ENCODE peak calls at places on chromosomes 4 and X, in four cellular contexts. F is AG09309, N is GM12865, W is coronary artery. Z is an unnamed sample.

GRCh38 chr4:138996090-138996489 is 19.5 kb upstream of the NOCT start:
- DNase-seq in F (no peak), N (no peak), W (no peak), Z (no peak)

GRCh38 chr4:111501946-111502345 is 643.3 kb upstream of the FAM241A start:
- DNase-seq in F (no peak), N (no peak), W (no peak), Z (no peak)

GRCh38 chr4:14827111-14827510 is 175.2 kb upstream of the CPEB2 start:
- DNase-seq in F (no peak), N (no peak), W (no peak), Z (peak)

GRCh38 chrX:20623448-20623847 is 356.7 kb upstream of the RPS6KA3 start:
- DNase-seq in F (no peak), N (no peak), W (no peak), Z (no peak)

GRCh38 chrX:13471269-13471668 is 98.1 kb upstream of the EGFL6 start:
- DNase-seq in F (no peak), N (no peak), W (no peak), Z (no peak)

GRCh38 chr4:164509951-164510350 is 244.0 kb upstream of the SMIM31 start:
- DNase-seq in F (no peak), N (no peak), W (no peak), Z (no peak)

GRCh38 chr4:40976343-40976742 is 226.6 kb downstream of the NSUN7 start:
- DNase-seq in F (no peak), N (peak), W (no peak), Z (peak)

GRCh38 chrX:23223169-23223568 is 111.5 kb upstream of the PTCHD1 start:
- DNase-seq in F (no peak), N (no peak), W (no peak), Z (no peak)

GRCh38 chr4:27791640-27792039 is 931.0 kb downstream of the STIM2 start:
- DNase-seq in F (peak), N (no peak), W (no peak), Z (no peak)

GRCh38 chrX:9785252-9785943 is 831 bp upstream of the SHROOM2 start:
- DNase-seq in F (no peak), N (no peak), W (no peak), Z (no peak)

GRCh38 chr4:38313175-38313574 is 350.8 kb upstream of the KLF3 start:
- DNase-seq in F (no peak), N (no peak), W (no peak), Z (no peak)

GRCh38 chrX:29042341-29042740 is 455.1 kb downstream of the IL1RAPL1 start:
- DNase-seq in F (no peak), N (no peak), W (no peak), Z (no peak)

GRCh38 chr4:137960371-137961050 is 281.6 kb downstream of the SLC7A11 start:
- DNase-seq in F (no peak), N (no peak), W (no peak), Z (peak)

GRCh38 chrX:136176399-136176825 is 29.1 kb downstream of the FHL1 start:
- DNase-seq in F (peak), N (no peak), W (peak), Z (peak)

GRCh38 chr4:137749466-137749865 is 217.2 kb upstream of the PCDH18 start:
- DNase-seq in F (no peak), N (no peak), W (no peak), Z (peak)

GRCh38 chrX:103817502-103817901 is 14.6 kb downstream of the RAB9B start:
- DNase-seq in F (no peak), N (peak), W (no peak), Z (peak)

GRCh38 chr4:137106733-137107132 is 425.6 kb downstream of the PCDH18 start:
- DNase-seq in F (no peak), N (no peak), W (no peak), Z (no peak)

GRCh38 chrX:148658115-148658725 is 157.8 kb downstream of the AFF2 start:
- DNase-seq in F (no peak), N (no peak), W (no peak), Z (no peak)

GRCh38 chr4:177441061-177441802 is 1.0 kb downstream of the AGA start:
- DNase-seq in F (no peak), N (peak), W (no peak), Z (peak)
- TF ChIP-seq CTCF in F (peak), N (no peak), W (no peak), Z (peak)

DNA sequence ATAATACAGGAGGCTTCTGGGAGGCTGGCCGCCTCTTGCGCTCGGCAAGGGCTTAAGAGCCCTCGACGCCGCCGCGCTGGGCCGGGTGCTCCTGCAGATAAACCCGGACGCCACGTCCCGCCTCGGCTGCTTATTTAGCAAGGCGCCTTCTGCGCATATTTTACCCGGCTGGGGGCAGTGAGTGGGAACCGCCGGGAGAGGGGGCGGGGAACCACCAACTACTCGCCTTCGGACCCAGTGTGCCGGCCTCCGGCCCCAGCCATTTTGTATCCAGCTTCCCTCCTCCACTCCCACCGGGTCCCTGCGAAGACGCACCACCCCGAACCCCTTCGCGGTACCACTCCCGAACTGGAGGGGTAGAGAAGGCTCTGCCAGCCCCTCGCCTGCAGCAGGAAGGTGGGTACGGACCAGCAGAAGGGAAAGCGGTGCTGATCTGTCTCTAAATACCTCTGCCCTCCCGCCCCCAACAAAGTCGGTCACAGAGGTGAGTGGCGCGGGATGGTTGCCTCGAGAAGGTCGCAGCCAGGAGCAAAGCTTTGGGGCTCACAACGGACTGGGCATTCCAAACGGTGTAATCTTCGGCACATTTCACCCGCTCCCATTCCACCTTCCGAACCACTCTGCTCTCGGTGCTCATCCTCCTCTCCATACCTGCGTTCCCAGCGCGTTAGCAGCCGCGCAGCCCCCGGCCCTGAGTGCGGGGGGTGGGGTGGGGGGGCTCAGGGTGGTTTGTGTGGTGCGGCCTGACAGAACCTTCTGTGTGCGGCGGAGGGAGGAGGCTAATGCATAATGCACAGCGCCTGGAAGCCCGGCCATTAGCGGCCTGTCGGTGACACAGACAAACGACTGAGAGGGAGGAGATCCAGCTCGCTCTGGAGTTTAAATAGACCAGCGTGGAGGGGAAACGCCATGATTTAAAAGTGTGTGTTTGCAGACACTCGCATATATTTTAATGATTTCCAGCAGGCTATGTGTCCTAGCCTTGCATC is 4.9 kb upstream of the BCOR start:
- DNase-seq in F (no peak), N (no peak), W (no peak), Z (no peak)
- H3K4me3 ChIP-seq in F (no peak), N (no peak), W (no peak), Z (no peak)

GRCh38 chrX:40468033-40468979 is 112.5 kb upstream of the ATP6AP2 start:
- DNase-seq in F (no peak), N (peak), W (no peak), Z (no peak)
- TF ChIP-seq CTCF in F (peak), N (peak), W (no peak), Z (peak)

GRCh38 chrX:77901506-77901905 is 2.2 kb downstream of the COX7B start:
- DNase-seq in F (no peak), N (no peak), W (no peak), Z (no peak)
- H3K4me3 ChIP-seq in F (no peak), N (peak), W (no peak), Z (no peak)

GRCh38 chrX:72023071-72023470 is 108.6 kb downstream of the RTL5 start:
- DNase-seq in F (no peak), N (no peak), W (no peak), Z (no peak)
- TF ChIP-seq CTCF in F (no peak), N (no peak), W (no peak), Z (no peak)